ENCODE peak calls at places on chromosomes 13 and 19, in four cellular contexts. J is CD8-positive, alpha-beta memory T cell; A is activated CD4-positive, alpha-beta T cell treated with anti-CD3 and anti-CD28 coated beads for 24 hours; K is stimulated activated CD4-positive, alpha-beta T cell treated with anti-CD3 and anti-CD28 coated beads, Interleukin-1b, Interleukin-23, amount 100 ng/mL, for 24 hours. P is an unnamed sample.

GRCh38 chr19:55116232-55117062 is 990 bp downstream of the PPP1R12C start:
- DNase-seq in J (peak), A (no peak), K (peak), P (peak)

GRCh38 chr19:41294393-41294792 is 15.6 kb upstream of the CCDC97 start:
- DNase-seq in J (no peak), A (no peak), K (no peak), P (no peak)

GRCh38 chr13:88183440-88183839 is 512.3 kb downstream of the SLITRK5 start:
- DNase-seq in J (no peak), A (no peak), K (no peak), P (no peak)

GRCh38 chr13:49584771-49585182 is 581 bp downstream of the RCBTB1 start:
- DNase-seq in J (no peak), A (no peak), K (peak), P (no peak)

GRCh38 chr13:43107780-43108179 is 84.4 kb downstream of the DNAJC15 start:
- DNase-seq in J (no peak), A (no peak), K (no peak), P (no peak)

GRCh38 chr13:110138009-110138699 is 168.8 kb downstream of the COL4A1 start:
- DNase-seq in J (peak), A (peak), K (peak), P (peak)

GRCh38 chr19:1862424-1863307 is 713 bp downstream of the KLF16 start:
- DNase-seq in J (peak), A (no peak), K (no peak), P (no peak)

GRCh38 chr19:30667746-30668145 is 295.6 kb downstream of the ZNF536 start:
- DNase-seq in J (no peak), A (no peak), K (no peak), P (no peak)

GRCh38 chr13:60448907-60449510 is 52.0 kb downstream of the TDRD3 start:
- DNase-seq in J (no peak), A (no peak), K (no peak), P (no peak)

GRCh38 chr13:113001251-113002140 is 32.5 kb downstream of the MCF2L start:
- DNase-seq in J (no peak), A (no peak), K (no peak), P (peak)

GRCh38 chr13:76711515-76712182 is 174.6 kb downstream of the KCTD12 start:
- DNase-seq in J (no peak), A (no peak), K (no peak), P (no peak)

GRCh38 chr13:33213024-33213795 is 72.3 kb downstream of the STARD13 start:
- DNase-seq in J (no peak), A (no peak), K (no peak), P (no peak)

GRCh38 chr13:44848956-44849748 is 140.1 kb downstream of the NUFIP1 start:
- DNase-seq in J (no peak), A (no peak), K (no peak), P (no peak)

GRCh38 chr19:57887195-57887941 is 1.5 kb downstream of the ZNF814 start:
- DNase-seq in J (no peak), A (no peak), K (no peak), P (no peak)

P was measured in caudate nucleus.